ENCODE peak calls at places on chromosomes 7 and 10, in six cellular contexts. V is heart left ventricle, O is adrenal gland, A is mammary epithelial cell, T is left ventricle myocardium inferior, S is endothelial cell. M is an unnamed sample.

GRCh38 chr7:158076215-158076614 is 511.4 kb downstream of the PTPRN2 start:
- DNase-seq in S (no peak), T (no peak), O (no peak), V (no peak), A (no peak), M (no peak)

GRCh38 chr10:88089498-88089897 is 226.1 kb downstream of the PTEN start:
- DNase-seq in O (no peak), T (no peak), V (no peak), A (no peak), S (no peak), M (no peak)

GRCh38 chr7:116356979-116357378 is 142.6 kb upstream of the CAV2 start:
- DNase-seq in V (no peak), T (no peak), S (no peak), A (peak), O (no peak), M (no peak)

GRCh38 chr7:144028547-144028946 is 20.2 kb upstream of the OR2A5 start:
- DNase-seq in A (no peak), S (no peak), T (no peak), O (no peak), V (no peak), M (no peak)

GRCh38 chr7:14449291-14449690 is 453.3 kb downstream of the DGKB start:
- DNase-seq in S (no peak), V (no peak), O (no peak), T (no peak), A (no peak), M (no peak)

GRCh38 chr7:28075674-28076358 is 104.8 kb downstream of the JAZF1 start:
- DNase-seq in O (no peak), S (no peak), A (no peak), V (no peak), T (no peak), M (no peak)

GRCh38 chr10:1600861-1601260 is 136.5 kb downstream of the ADARB2 start:
- DNase-seq in A (peak), T (no peak), O (no peak), S (no peak), V (no peak), M (no peak)

GRCh38 chr7:130421685-130422084 is 19.1 kb downstream of the CEP41 start:
- DNase-seq in S (no peak), A (peak), O (no peak), T (no peak), V (no peak), M (no peak)

GRCh38 chr7:144835166-144835611 is 664 bp downstream of the TPK1 start:
- DNase-seq in O (peak), T (peak), V (peak), A (peak), S (peak), M (no peak)

GRCh38 chr10:31142026-31142425 is 110.4 kb upstream of the ZNF438 start:
- DNase-seq in V (no peak), T (no peak), S (no peak), O (no peak), A (peak), M (no peak)

GRCh38 chr10:86347856-86348255 is 18.7 kb downstream of the GRID1 start:
- DNase-seq in V (no peak), S (no peak), A (no peak), O (no peak), T (no peak), M (no peak)

GRCh38 chr10:110828525-110828924 is 43.2 kb upstream of the PDCD4 start:
- DNase-seq in O (no peak), S (no peak), T (no peak), V (no peak), A (no peak), M (no peak)

GRCh38 chr10:119006451-119007210 is 22.9 kb upstream of the NANOS1 start:
- DNase-seq in O (peak), S (no peak), V (no peak), T (no peak), A (peak), M (no peak)

GRCh38 chr10:99339077-99339476 is 9.9 kb downstream of the CNNM1 start:
- DNase-seq in T (no peak), S (no peak), A (peak), V (no peak), O (no peak), M (no peak)

GRCh38 chr10:75024971-75025523 is 86.4 kb upstream of the SAMD8 start:
- DNase-seq in S (no peak), O (no peak), T (no peak), A (no peak), V (no peak), M (no peak)

GRCh38 chr10:132464256-132465192 is 67.5 kb downstream of the PWWP2B start:
- DNase-seq in T (peak), V (peak), S (no peak), O (peak), A (no peak), M (no peak)

GRCh38 chr10:98087309-98087708 is 47.1 kb upstream of the R3HCC1L start:
- DNase-seq in T (no peak), S (no peak), O (no peak), A (no peak), V (no peak), M (no peak)

GRCh38 chr7:12642539-12642938 is 44.9 kb upstream of the ARL4A start:
- DNase-seq in O (no peak), V (no peak), S (no peak), T (no peak), A (no peak), M (no peak)

GRCh38 chr7:54678763-54679396 is 80.1 kb downstream of the SEC61G start:
- DNase-seq in S (no peak), V (no peak), A (peak), T (no peak), O (no peak), M (no peak)

GRCh38 chr7:4760952-4761351 is 14.5 kb upstream of the AP5Z1 start:
- DNase-seq in V (no peak), S (no peak), T (no peak), A (no peak), O (no peak), M (no peak)

GRCh38 chr7:139744768-139745250 is 33.0 kb downstream of the HIPK2 start:
- DNase-seq in A (no peak), V (no peak), O (peak), T (no peak), S (no peak), M (no peak)

GRCh38 chr7:65265959-65266519 is 107.6 kb upstream of the ZNF92 start:
- DNase-seq in V (no peak), A (no peak), O (no peak), T (no peak), S (no peak), M (no peak)

GRCh38 chr10:97427571-97428179 is 1.7 kb downstream of the PGAM1 start:
- DNase-seq in O (no peak), A (peak), T (no peak), S (peak), V (no peak), M (no peak)

DNA sequence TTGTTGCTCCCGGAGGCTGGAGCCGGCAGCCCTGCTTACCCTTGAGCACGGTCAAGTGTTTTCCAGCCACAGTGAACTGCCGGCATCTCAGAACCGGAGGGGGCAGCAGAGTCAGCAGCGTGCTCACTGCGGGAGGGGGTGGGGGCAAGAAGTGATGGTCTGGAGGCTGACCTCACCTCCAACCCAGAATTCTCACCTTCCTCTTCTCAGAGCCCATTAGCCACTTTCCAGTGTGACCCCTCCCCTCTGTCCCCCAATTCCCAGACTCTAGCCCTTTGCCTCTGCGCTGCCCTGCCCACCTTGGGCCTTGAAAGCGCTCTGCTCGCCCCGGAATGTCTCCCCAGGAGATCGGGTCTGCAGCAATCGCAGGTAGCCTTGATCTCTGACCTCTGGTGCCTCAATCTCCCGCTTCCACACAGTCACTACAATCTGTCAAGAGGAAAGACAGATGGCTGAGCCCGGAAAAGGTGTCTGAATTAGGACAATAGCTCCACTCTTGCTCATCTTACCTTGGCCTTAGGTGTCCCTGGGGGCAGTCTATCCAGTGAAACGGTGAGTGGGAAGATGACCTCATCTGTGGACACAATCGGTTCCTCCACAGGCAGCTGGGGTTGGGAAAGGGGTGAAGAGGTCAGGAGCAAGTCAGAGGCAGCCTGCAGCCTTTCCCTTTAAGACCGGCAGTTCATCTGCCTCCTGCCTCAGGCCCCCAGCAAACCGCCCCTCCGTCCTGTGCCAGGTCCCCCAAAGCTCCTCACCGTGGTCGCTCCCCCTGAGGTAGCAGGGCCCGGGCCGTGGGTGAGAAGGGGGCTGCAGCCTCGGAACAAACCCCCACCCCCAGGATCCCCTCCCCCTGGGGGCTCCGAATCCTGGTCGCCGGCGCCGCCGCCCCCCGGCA is 942 bp downstream of the TRAPPC14 start:
- DNase-seq in O (peak), A (peak), S (peak), V (no peak), T (no peak), M (no peak)
- TF ChIP-seq CTCF in O (no peak), A (peak), S (no peak), V (no peak), T (peak), M (peak)

DNA sequence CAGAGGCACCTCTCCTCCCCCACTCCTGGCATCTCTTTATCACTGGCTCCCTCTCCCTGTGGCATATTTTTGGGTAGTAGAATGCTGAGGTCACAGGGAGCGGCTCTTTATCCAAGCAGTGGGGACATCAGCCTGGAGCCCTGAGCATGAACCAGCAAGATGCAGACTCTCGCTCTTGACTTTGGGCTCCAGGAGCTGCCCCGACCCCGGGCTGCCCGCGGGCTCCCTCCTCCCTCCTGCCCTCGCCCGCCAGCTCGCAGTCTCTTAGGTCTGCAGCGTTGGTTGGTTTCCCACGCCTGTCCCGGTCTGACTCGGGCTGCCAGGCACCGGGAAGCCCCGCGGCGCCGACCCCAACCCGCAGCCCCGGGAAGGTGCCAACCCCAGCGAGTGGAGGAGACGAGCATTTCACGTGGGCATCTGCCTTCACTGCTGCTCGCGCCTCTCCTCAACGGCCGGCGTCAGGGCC is 1.3 kb downstream of the INSYN2A start:
- DNase-seq in S (peak), T (no peak), O (no peak), A (no peak), V (no peak), M (no peak)
- TF ChIP-seq CTCF in S (no peak), T (no peak), O (no peak), A (no peak), V (no peak), M (no peak)

GRCh38 chr10:79244068-79244442 is 103.2 kb upstream of the PPIF start:
- DNase-seq in S (no peak), O (no peak), A (no peak), V (no peak), T (no peak), M (no peak)

GRCh38 chr10:79241990-79242619 is 105.2 kb upstream of the PPIF start:
- DNase-seq in T (peak), S (peak), A (peak), O (peak), V (peak), M (no peak)

GRCh38 chr10:79244841-79245504 is 102.3 kb upstream of the PPIF start:
- DNase-seq in A (no peak), S (no peak), O (no peak), T (no peak), V (no peak), M (no peak)

GRCh38 chr10:79242620-79243152 is 104.6 kb upstream of the PPIF start:
- DNase-seq in O (peak), S (peak), V (peak), A (peak), T (peak), M (peak)

GRCh38 chr10:79243211-79244067 is 103.8 kb upstream of the PPIF start:
- DNase-seq in V (peak), A (no peak), T (no peak), S (peak), O (no peak), M (peak)
- TF ChIP-seq CTCF in V (no peak), A (no peak), T (no peak), S (no peak), O (no peak), M (no peak)

GRCh38 chr7:134879815-134880475 is 100.5 kb downstream of the CALD1 start:
- DNase-seq in A (no peak), S (no peak), V (no peak), O (no peak), T (no peak), M (no peak)

GRCh38 chr7:134875867-134876266 is 96.4 kb downstream of the CALD1 start:
- DNase-seq in S (no peak), V (no peak), O (no peak), T (no peak), A (no peak), M (no peak)

GRCh38 chr7:134882481-134882880 is 103.0 kb downstream of the CALD1 start:
- DNase-seq in V (no peak), T (no peak), A (no peak), S (no peak), O (no peak), M (no peak)

GRCh38 chr7:134874407-134874806 is 95.0 kb downstream of the CALD1 start:
- DNase-seq in S (no peak), V (no peak), O (no peak), A (no peak), T (no peak), M (no peak)

GRCh38 chr7:134878731-134879295 is 99.4 kb downstream of the CALD1 start:
- DNase-seq in T (no peak), O (no peak), A (no peak), V (no peak), S (no peak), M (no peak)
- TF ChIP-seq CTCF in T (no peak), O (no peak), A (peak), V (no peak), S (no peak), M (no peak)

DNA sequence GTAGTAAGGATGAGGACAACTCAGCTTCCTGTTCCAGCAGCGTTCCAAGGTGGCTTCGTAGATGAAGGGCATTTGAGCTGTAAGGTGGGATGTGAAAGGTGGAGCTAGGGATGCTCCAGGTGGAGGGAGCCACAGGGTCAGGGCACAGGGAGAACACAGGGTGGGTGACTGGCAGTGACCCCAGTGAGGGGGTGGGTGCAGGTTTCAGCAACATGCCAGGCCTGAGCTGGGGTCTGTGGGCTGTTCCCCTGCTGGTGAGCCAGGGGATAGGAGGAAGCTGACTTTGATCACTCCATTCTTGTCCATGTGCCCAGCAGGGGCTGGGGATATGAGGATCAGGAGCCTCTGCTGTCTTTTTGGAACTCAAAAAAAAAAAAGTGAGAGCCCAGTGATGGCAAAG is 33.2 kb downstream of the CDH23 start:
- DNase-seq in S (no peak), O (no peak), V (no peak), T (no peak), A (no peak), M (no peak)
- TF ChIP-seq CTCF in S (peak), O (no peak), V (no peak), T (no peak), A (no peak), M (peak)

DNA sequence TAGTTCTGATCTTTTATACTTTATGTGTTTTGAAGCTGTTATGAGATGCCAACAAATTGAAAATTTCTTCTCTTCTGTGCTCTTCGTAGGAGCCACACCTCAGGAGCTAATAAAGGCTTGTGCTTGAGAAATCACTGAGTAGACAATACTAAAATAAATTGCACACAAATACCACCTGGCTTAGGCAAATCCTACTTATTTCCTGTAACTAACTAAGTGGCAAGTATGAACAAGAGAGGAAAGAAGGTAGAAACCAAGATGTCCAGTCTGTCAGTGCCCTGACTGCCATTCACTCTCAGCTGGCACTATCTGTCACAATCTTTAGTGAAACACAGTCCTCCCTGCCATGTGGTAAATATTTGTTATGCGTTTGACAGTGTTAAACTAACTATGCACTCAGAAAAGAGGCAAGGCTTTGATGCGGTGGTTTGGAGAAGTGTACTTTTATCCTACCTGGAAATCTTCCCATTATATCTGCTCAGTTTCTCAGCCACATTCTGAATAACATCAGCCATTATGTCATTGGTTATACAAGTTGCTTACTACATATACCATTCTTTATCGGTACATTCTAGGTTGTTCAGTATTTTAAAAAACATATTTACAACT is 293.4 kb upstream of the VWC2 start:
- DNase-seq in V (no peak), O (no peak), S (no peak), T (no peak), A (no peak), M (no peak)
- TF ChIP-seq CTCF in V (no peak), O (no peak), S (no peak), T (no peak), A (no peak), M (no peak)

M was measured in progenitor cell of endocrine pancreas.